ENCODE peak calls at places on chromosomes 1 and 21, in nine cellular contexts. One of them, this sample, is unnamed.

GRCh38 chr1:180939706-180940094 is 27.0 kb downstream of the KIAA1614 start:
- DNase-seq in NB4: no peak
- DNase-seq in GM23338: no peak
- DNase-seq in pancreas: no peak
- DNase-seq in SK-N-SH: no peak
- DNase-seq in A549: no peak
- DNase-seq in HFF-Myc: no peak
- DNase-seq in GM06990: no peak
- DNase-seq in endodermal cell: no peak
- DNase-seq in this sample: no peak

GRCh38 chr21:41411449-41412089 is 14.5 kb upstream of the MX1 start:
- DNase-seq in HFF-Myc: no peak
- DNase-seq in NB4: peak
- DNase-seq in endodermal cell: peak
- DNase-seq in pancreas: no peak
- DNase-seq in GM06990: no peak
- DNase-seq in GM23338: peak
- DNase-seq in A549: no peak
- DNase-seq in SK-N-SH: no peak
- DNase-seq in this sample: peak

GRCh38 chr1:103171041-103171590 is 62.8 kb upstream of the COL11A1 start:
- DNase-seq in NB4: no peak
- DNase-seq in HFF-Myc: no peak
- DNase-seq in SK-N-SH: no peak
- DNase-seq in GM06990: no peak
- DNase-seq in pancreas: no peak
- DNase-seq in A549: no peak
- DNase-seq in endodermal cell: no peak
- DNase-seq in GM23338: no peak
- DNase-seq in this sample: peak

GRCh38 chr1:58447891-58448290 is 98.6 kb downstream of the OMA1 start:
- DNase-seq in NB4: no peak
- DNase-seq in A549: no peak
- DNase-seq in GM23338: no peak
- DNase-seq in endodermal cell: no peak
- DNase-seq in GM06990: no peak
- DNase-seq in HFF-Myc: no peak
- DNase-seq in pancreas: no peak
- DNase-seq in SK-N-SH: peak
- DNase-seq in this sample: no peak

GRCh38 chr1:98323906-98324358 is 337.6 kb upstream of the SNX7 start:
- DNase-seq in NB4: peak
- DNase-seq in pancreas: no peak
- DNase-seq in endodermal cell: peak
- DNase-seq in GM23338: peak
- DNase-seq in SK-N-SH: no peak
- DNase-seq in HFF-Myc: peak
- DNase-seq in GM06990: no peak
- DNase-seq in A549: peak
- DNase-seq in this sample: peak

GRCh38 chr21:26125433-26126167 is 45.0 kb downstream of the APP start:
- DNase-seq in HFF-Myc: no peak
- DNase-seq in GM06990: no peak
- DNase-seq in A549: no peak
- DNase-seq in NB4: no peak
- DNase-seq in GM23338: no peak
- DNase-seq in pancreas: no peak
- DNase-seq in SK-N-SH: peak
- DNase-seq in endodermal cell: no peak
- DNase-seq in this sample: no peak

GRCh38 chr1:24191860-24192259 is 4.8 kb upstream of the IFNLR1 start:
- DNase-seq in GM23338: no peak
- DNase-seq in GM06990: peak
- DNase-seq in A549: peak
- DNase-seq in pancreas: no peak
- DNase-seq in SK-N-SH: no peak
- DNase-seq in NB4: peak
- DNase-seq in HFF-Myc: no peak
- DNase-seq in endodermal cell: no peak
- DNase-seq in this sample: peak

GRCh38 chr1:3707298-3707938 is 44.8 kb upstream of the CCDC27 start:
- DNase-seq in A549: no peak
- DNase-seq in SK-N-SH: no peak
- DNase-seq in NB4: no peak
- DNase-seq in GM06990: no peak
- DNase-seq in HFF-Myc: no peak
- DNase-seq in GM23338: peak
- DNase-seq in pancreas: no peak
- DNase-seq in endodermal cell: peak
- DNase-seq in this sample: no peak

GRCh38 chr21:46459356-46460112 is 843 bp downstream of the DIP2A start:
- DNase-seq in GM23338: peak
- DNase-seq in HFF-Myc: no peak
- DNase-seq in NB4: peak
- DNase-seq in GM06990: no peak
- DNase-seq in SK-N-SH: no peak
- DNase-seq in A549: no peak
- DNase-seq in endodermal cell: peak
- DNase-seq in pancreas: peak
- DNase-seq in this sample: peak

GRCh38 chr1:44314401-44314800 is 40.7 kb downstream of the ERI3 start:
- DNase-seq in NB4: no peak
- DNase-seq in endodermal cell: peak
- DNase-seq in HFF-Myc: no peak
- DNase-seq in pancreas: no peak
- DNase-seq in A549: no peak
- DNase-seq in SK-N-SH: no peak
- DNase-seq in GM06990: no peak
- DNase-seq in GM23338: peak
- DNase-seq in this sample: no peak

GRCh38 chr1:40742363-40743061 is 41.1 kb upstream of the KCNQ4 start:
- DNase-seq in A549: no peak
- DNase-seq in SK-N-SH: no peak
- DNase-seq in GM06990: no peak
- DNase-seq in GM23338: no peak
- DNase-seq in HFF-Myc: no peak
- DNase-seq in NB4: no peak
- DNase-seq in endodermal cell: no peak
- DNase-seq in pancreas: no peak
- DNase-seq in this sample: peak

GRCh38 chr1:43851561-43852338 is 81.9 kb upstream of the ARTN start:
- DNase-seq in pancreas: no peak
- DNase-seq in GM23338: no peak
- DNase-seq in NB4: no peak
- DNase-seq in HFF-Myc: no peak
- DNase-seq in GM06990: no peak
- DNase-seq in A549: no peak
- DNase-seq in endodermal cell: no peak
- DNase-seq in SK-N-SH: no peak
- DNase-seq in this sample: no peak

GRCh38 chr1:87803395-87803794 is 474.7 kb downstream of the LMO4 start:
- DNase-seq in A549: no peak
- DNase-seq in GM06990: no peak
- DNase-seq in HFF-Myc: no peak
- DNase-seq in endodermal cell: no peak
- DNase-seq in NB4: no peak
- DNase-seq in pancreas: no peak
- DNase-seq in GM23338: no peak
- DNase-seq in SK-N-SH: no peak
- DNase-seq in this sample: no peak

GRCh38 chr21:38804617-38805281 is 980 bp upstream of the ETS2 start:
- DNase-seq in SK-N-SH: peak
- DNase-seq in GM06990: no peak
- DNase-seq in NB4: peak
- DNase-seq in pancreas: peak
- DNase-seq in A549: no peak
- DNase-seq in GM23338: peak
- DNase-seq in endodermal cell: peak
- DNase-seq in HFF-Myc: no peak
- DNase-seq in this sample: peak

GRCh38 chr1:25037174-25038074 is 107.3 kb upstream of the RUNX3 start:
- DNase-seq in endodermal cell: peak
- DNase-seq in HFF-Myc: no peak
- DNase-seq in GM23338: peak
- DNase-seq in GM06990: no peak
- DNase-seq in pancreas: peak
- DNase-seq in A549: peak
- DNase-seq in NB4: peak
- DNase-seq in SK-N-SH: peak
- DNase-seq in this sample: peak

GRCh38 chr1:28883242-28883616 is 31.1 kb upstream of the EPB41 start:
- DNase-seq in GM23338: no peak
- DNase-seq in A549: no peak
- DNase-seq in NB4: no peak
- DNase-seq in SK-N-SH: no peak
- DNase-seq in HFF-Myc: no peak
- DNase-seq in pancreas: no peak
- DNase-seq in GM06990: no peak
- DNase-seq in endodermal cell: no peak
- DNase-seq in this sample: no peak

GRCh38 chr1:172143384-172144025 is 277.0 kb upstream of the C1orf105 start:
- DNase-seq in SK-N-SH: no peak
- DNase-seq in GM23338: no peak
- DNase-seq in GM06990: no peak
- DNase-seq in NB4: no peak
- DNase-seq in endodermal cell: no peak
- DNase-seq in pancreas: no peak
- DNase-seq in HFF-Myc: peak
- DNase-seq in A549: no peak
- DNase-seq in this sample: peak

GRCh38 chr1:172145656-172146055 is 274.8 kb upstream of the C1orf105 start:
- DNase-seq in A549: no peak
- DNase-seq in SK-N-SH: no peak
- DNase-seq in pancreas: no peak
- DNase-seq in HFF-Myc: no peak
- DNase-seq in GM06990: no peak
- DNase-seq in NB4: no peak
- DNase-seq in GM23338: no peak
- DNase-seq in endodermal cell: no peak
- DNase-seq in this sample: no peak

GRCh38 chr1:172146149-172146850 is 274.2 kb upstream of the C1orf105 start:
- DNase-seq in endodermal cell: no peak
- DNase-seq in GM23338: no peak
- DNase-seq in GM06990: no peak
- DNase-seq in A549: no peak
- DNase-seq in SK-N-SH: no peak
- DNase-seq in NB4: no peak
- DNase-seq in HFF-Myc: no peak
- DNase-seq in pancreas: no peak
- DNase-seq in this sample: peak

GRCh38 chr1:172144445-172145060 is 275.9 kb upstream of the C1orf105 start:
- DNase-seq in endodermal cell: no peak
- DNase-seq in GM06990: no peak
- DNase-seq in NB4: no peak
- DNase-seq in HFF-Myc: peak
- DNase-seq in A549: no peak
- DNase-seq in SK-N-SH: peak
- DNase-seq in GM23338: no peak
- DNase-seq in pancreas: no peak
- DNase-seq in this sample: peak

GRCh38 chr1:172145231-172145651 is 275.2 kb upstream of the C1orf105 start:
- DNase-seq in GM06990: no peak
- DNase-seq in endodermal cell: no peak
- DNase-seq in NB4: no peak
- DNase-seq in HFF-Myc: peak
- DNase-seq in pancreas: no peak
- DNase-seq in A549: no peak
- DNase-seq in SK-N-SH: peak
- DNase-seq in GM23338: peak
- DNase-seq in this sample: peak
- H3K4me3 ChIP-seq in GM06990: no peak
- H3K4me3 ChIP-seq in endodermal cell: no peak
- H3K4me3 ChIP-seq in NB4: no peak
- H3K4me3 ChIP-seq in HFF-Myc: peak
- H3K4me3 ChIP-seq in pancreas: no peak
- H3K4me3 ChIP-seq in A549: no peak
- H3K4me3 ChIP-seq in SK-N-SH: peak
- H3K4me3 ChIP-seq in GM23338: no peak
- H3K4me3 ChIP-seq in this sample: peak

GRCh38 chr1:92096317-92096716 is 16.2 kb downstream of the BTBD8 start:
- DNase-seq in NB4: peak
- DNase-seq in GM23338: no peak
- DNase-seq in HFF-Myc: no peak
- DNase-seq in GM06990: no peak
- DNase-seq in endodermal cell: no peak
- DNase-seq in A549: no peak
- DNase-seq in pancreas: no peak
- DNase-seq in SK-N-SH: no peak
- DNase-seq in this sample: peak
- TF ChIP-seq CTCF in NB4: no peak
- TF ChIP-seq CTCF in GM23338: no peak
- TF ChIP-seq CTCF in HFF-Myc: no peak
- TF ChIP-seq CTCF in GM06990: no peak
- TF ChIP-seq CTCF in endodermal cell: no peak
- TF ChIP-seq CTCF in A549: no peak
- TF ChIP-seq CTCF in pancreas: no peak
- TF ChIP-seq CTCF in SK-N-SH: no peak
- TF ChIP-seq CTCF in this sample: no peak

DNA sequence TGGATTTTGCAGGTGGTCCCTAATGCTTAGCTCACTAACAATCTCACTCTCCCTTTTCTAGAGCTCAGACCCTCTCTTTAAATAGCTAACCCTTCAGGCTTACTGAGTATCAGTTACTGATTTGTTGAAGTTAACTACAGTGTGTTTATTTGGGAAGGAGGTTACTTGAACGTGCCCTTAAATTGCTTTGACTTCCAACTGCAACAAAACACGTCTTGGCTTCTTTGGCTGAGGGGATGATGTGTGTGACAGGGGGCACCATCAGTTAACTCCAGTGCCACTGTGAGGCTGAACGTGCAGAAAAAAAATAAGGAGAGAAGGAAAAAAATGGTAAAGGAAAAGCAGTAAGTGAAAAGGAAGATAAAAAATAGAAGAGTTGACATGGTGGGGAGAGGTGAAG is 75.1 kb upstream of the NRIP1 start:
- DNase-seq in A549: no peak
- DNase-seq in GM23338: no peak
- DNase-seq in HFF-Myc: no peak
- DNase-seq in GM06990: no peak
- DNase-seq in SK-N-SH: no peak
- DNase-seq in endodermal cell: no peak
- DNase-seq in pancreas: no peak
- DNase-seq in NB4: no peak
- DNase-seq in this sample: no peak
- H3K4me3 ChIP-seq in A549: no peak
- H3K4me3 ChIP-seq in GM23338: no peak
- H3K4me3 ChIP-seq in HFF-Myc: no peak
- H3K4me3 ChIP-seq in GM06990: no peak
- H3K4me3 ChIP-seq in SK-N-SH: no peak
- H3K4me3 ChIP-seq in endodermal cell: peak
- H3K4me3 ChIP-seq in pancreas: peak
- H3K4me3 ChIP-seq in NB4: no peak
- H3K4me3 ChIP-seq in this sample: no peak

DNA sequence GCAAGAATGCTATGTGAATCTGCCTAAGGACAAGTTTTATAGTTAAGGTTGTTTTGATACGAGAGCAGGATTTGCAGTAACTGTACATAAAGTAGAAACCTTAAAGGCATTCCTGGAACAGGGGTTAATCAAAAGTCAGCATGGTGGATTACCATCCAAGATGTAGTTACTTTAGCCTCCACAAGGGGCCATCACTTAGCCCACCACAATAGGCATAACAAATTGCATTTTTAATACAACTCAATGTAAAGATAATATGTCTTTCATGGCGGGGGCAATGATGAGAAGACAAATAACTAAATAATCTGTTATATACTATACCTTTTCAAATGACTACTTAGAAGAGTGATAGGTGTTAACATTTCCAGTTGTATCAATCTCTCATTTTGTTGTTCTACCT is 611.2 kb upstream of the ADGRL4 start:
- DNase-seq in A549: no peak
- DNase-seq in GM06990: no peak
- DNase-seq in GM23338: peak
- DNase-seq in SK-N-SH: no peak
- DNase-seq in NB4: no peak
- DNase-seq in pancreas: no peak
- DNase-seq in endodermal cell: no peak
- DNase-seq in HFF-Myc: no peak
- DNase-seq in this sample: peak
- TF ChIP-seq CTCF in A549: no peak
- TF ChIP-seq CTCF in GM06990: peak
- TF ChIP-seq CTCF in GM23338: peak
- TF ChIP-seq CTCF in SK-N-SH: peak
- TF ChIP-seq CTCF in NB4: no peak
- TF ChIP-seq CTCF in pancreas: no peak
- TF ChIP-seq CTCF in endodermal cell: peak
- TF ChIP-seq CTCF in HFF-Myc: peak
- TF ChIP-seq CTCF in this sample: peak